ENCODE peak calls at places on chromosomes 13 and 19, in eight cellular contexts. Q is stimulated activated CD4-positive, alpha-beta T cell treated with anti-CD3 and anti-CD28 coated beads, Interleukin-1b, Interleukin-23, amount 100 ng/mL, for 24 hours; L is SJSA1; M is posterior vena cava; D is activated CD4-positive, alpha-beta T cell treated with anti-CD3 and anti-CD28 coated beads for 24 hours; R is GM04504; K is effector CD4-positive, alpha-beta T cell; G is osteocyte. S is an unnamed sample.

GRCh38 chr13:30371649-30372265 is 50.5 kb upstream of the UBE2L5 start:
- DNase-seq in G (no peak), R (no peak), Q (no peak), M (no peak), D (peak; percentile 32), K (peak; percentile 63), L (peak; percentile 45), S (peak; percentile 60)

GRCh38 chr19:22735911-22736645 is 47.9 kb downstream of the ZNF99 start:
- DNase-seq in Q (no peak), L (peak; percentile 2), M (no peak), G (peak; percentile 65), D (no peak), K (no peak), R (no peak), S (no peak)

GRCh38 chr13:106416645-106417044 is 118.8 kb downstream of the EFNB2 start:
- DNase-seq in K (no peak), Q (no peak), G (no peak), L (no peak), M (no peak), D (no peak), R (no peak), S (no peak)

GRCh38 chr19:9584073-9584833 is at the start of gene ZNF121:
- DNase-seq in L (peak; percentile 79), G (peak; percentile 94), Q (peak; percentile 77), D (peak; percentile 68), M (peak; percentile 97), K (peak; percentile 66), R (peak; percentile 48), S (peak; percentile 88)

GRCh38 chr19:49921871-49922755 is 6.9 kb upstream of the ATF5 start:
- DNase-seq in L (no peak), D (no peak), G (no peak), R (peak; percentile 57), K (no peak), M (no peak), Q (no peak), S (no peak)

GRCh38 chr13:39250440-39250839 is 212.2 kb downstream of the NHLRC3 start:
- DNase-seq in M (no peak), R (no peak), G (no peak), L (no peak), Q (no peak), K (no peak), D (no peak), S (no peak)

GRCh38 chr13:110582421-110582954 is 21.0 kb upstream of the RAB20 start:
- DNase-seq in K (no peak), D (no peak), Q (no peak), G (no peak), M (no peak), R (no peak), L (no peak), S (peak; percentile 30)

GRCh38 chr19:51296331-51297093 is 14.9 kb upstream of the IGLON5 start:
- DNase-seq in R (no peak), G (no peak), Q (no peak), L (no peak), D (no peak), M (no peak), K (no peak), S (no peak)

GRCh38 chr13:40578055-40578454 is 88.4 kb downstream of the FOXO1 start:
- DNase-seq in R (no peak), G (no peak), K (no peak), L (no peak), D (no peak), M (no peak), Q (no peak), S (no peak)

GRCh38 chr13:30720470-30720869 is 14.9 kb upstream of the ALOX5AP start:
- DNase-seq in G (no peak), L (no peak), R (no peak), M (no peak), K (no peak), Q (no peak), D (no peak), S (no peak)

GRCh38 chr13:102799544-102800144 is 725 bp downstream of the BIVM start:
- DNase-seq in Q (no peak), R (no peak), G (peak; percentile 86), K (no peak), D (no peak), L (peak; percentile 79), M (peak; percentile 84), S (peak; percentile 73)

GRCh38 chr19:16920816-16921529 is 32.2 kb downstream of the F2RL3 start:
- DNase-seq in D (no peak), R (peak; percentile 66), L (peak; percentile 70), G (no peak), K (no peak), M (peak; percentile 65), Q (no peak), S (no peak)

GRCh38 chr13:94548382-94549240 is 47.3 kb downstream of the TGDS start:
- DNase-seq in G (no peak), D (peak; percentile 14), Q (peak; percentile 37), R (peak; percentile 7), L (no peak), K (peak; percentile 28), M (peak; percentile 84), S (peak; percentile 66)

S was measured in left lobe of liver.